ENCODE peak calls at places on chromosomes 5 and 9, in four cellular contexts. One of them, this sample, is unnamed.

GRCh38 chr5:90675222-90675621 is 116.6 kb downstream of the ADGRV1 start:
- DNase-seq in HFF-Myc: no peak
- DNase-seq in bronchial epithelial cell: no peak
- DNase-seq in body of pancreas: no peak
- DNase-seq in this sample: no peak

GRCh38 chr5:61167382-61167781 is 5.1 kb upstream of the SMIM15 start:
- DNase-seq in HFF-Myc: no peak
- DNase-seq in bronchial epithelial cell: peak; percentile 37
- DNase-seq in body of pancreas: peak; percentile 57
- DNase-seq in this sample: peak; percentile 46

GRCh38 chr5:138949223-138949574 is 74.1 kb upstream of the LRRTM2 start:
- DNase-seq in HFF-Myc: no peak
- DNase-seq in bronchial epithelial cell: no peak
- DNase-seq in body of pancreas: no peak
- DNase-seq in this sample: no peak

GRCh38 chr5:14581891-14582796 is 552 bp downstream of the OTULINL start:
- DNase-seq in HFF-Myc: no peak
- DNase-seq in bronchial epithelial cell: peak; percentile 21
- DNase-seq in body of pancreas: peak; percentile 70
- DNase-seq in this sample: no peak

GRCh38 chr5:66744040-66744439 is 147.8 kb downstream of the MAST4 start:
- DNase-seq in HFF-Myc: no peak
- DNase-seq in bronchial epithelial cell: peak; percentile 49
- DNase-seq in body of pancreas: no peak
- DNase-seq in this sample: peak; percentile 15

GRCh38 chr5:68287976-68288755 is 72.6 kb downstream of the PIK3R1 start:
- DNase-seq in HFF-Myc: no peak
- DNase-seq in bronchial epithelial cell: peak; percentile 67
- DNase-seq in body of pancreas: peak; percentile 74
- DNase-seq in this sample: no peak

GRCh38 chr9:4010309-4010708 is 289.6 kb downstream of the GLIS3 start:
- DNase-seq in HFF-Myc: no peak
- DNase-seq in bronchial epithelial cell: no peak
- DNase-seq in body of pancreas: no peak
- DNase-seq in this sample: no peak

GRCh38 chr9:114288233-114289051 is 34.5 kb upstream of the ORM1 start:
- DNase-seq in HFF-Myc: no peak
- DNase-seq in bronchial epithelial cell: peak; percentile 88
- DNase-seq in body of pancreas: peak; percentile 21
- DNase-seq in this sample: peak; percentile 27

GRCh38 chr5:56375011-56375410 is 141.9 kb upstream of the ANKRD55 start:
- DNase-seq in HFF-Myc: no peak
- DNase-seq in bronchial epithelial cell: no peak
- DNase-seq in body of pancreas: peak; percentile 70
- DNase-seq in this sample: no peak

GRCh38 chr5:98497391-98497790 is 276.1 kb upstream of the RGMB start:
- DNase-seq in HFF-Myc: no peak
- DNase-seq in bronchial epithelial cell: peak; percentile 26
- DNase-seq in body of pancreas: no peak
- DNase-seq in this sample: no peak

GRCh38 chr5:110034076-110034475 is 344.3 kb downstream of the MAN2A1 start:
- DNase-seq in HFF-Myc: no peak
- DNase-seq in bronchial epithelial cell: no peak
- DNase-seq in body of pancreas: no peak
- DNase-seq in this sample: no peak

GRCh38 chr9:8600914-8601680 is 801.5 kb upstream of the DMAC1 start:
- DNase-seq in HFF-Myc: no peak
- DNase-seq in bronchial epithelial cell: peak; percentile 46
- DNase-seq in body of pancreas: no peak
- DNase-seq in this sample: no peak

GRCh38 chr9:116644099-116644688 is 42.9 kb upstream of the TRIM32 start:
- DNase-seq in HFF-Myc: no peak
- DNase-seq in bronchial epithelial cell: no peak
- DNase-seq in body of pancreas: no peak
- DNase-seq in this sample: peak; percentile 69

GRCh38 chr9:8809747-8810146 is 1010.2 kb upstream of the DMAC1 start:
- DNase-seq in HFF-Myc: no peak
- DNase-seq in bronchial epithelial cell: no peak
- DNase-seq in body of pancreas: no peak
- DNase-seq in this sample: no peak

GRCh38 chr5:73968729-73969128 is 342.7 kb downstream of the ARHGEF28 start:
- DNase-seq in HFF-Myc: no peak
- DNase-seq in bronchial epithelial cell: no peak
- DNase-seq in body of pancreas: no peak
- DNase-seq in this sample: no peak

GRCh38 chr5:146079695-146080361 is 25.5 kb downstream of the PLAC8L1 start:
- DNase-seq in HFF-Myc: no peak
- DNase-seq in bronchial epithelial cell: peak; percentile 45
- DNase-seq in body of pancreas: no peak
- DNase-seq in this sample: no peak

GRCh38 chr9:76891874-76892273 is 14.0 kb downstream of the PRUNE2 start:
- DNase-seq in HFF-Myc: no peak
- DNase-seq in bronchial epithelial cell: no peak
- DNase-seq in body of pancreas: no peak
- DNase-seq in this sample: no peak

GRCh38 chr9:28206280-28206679 is 633.0 kb upstream of the C9orf72 start:
- DNase-seq in HFF-Myc: no peak
- DNase-seq in bronchial epithelial cell: no peak
- DNase-seq in body of pancreas: no peak
- DNase-seq in this sample: no peak

GRCh38 chr5:30856242-30856641 is 337.2 kb upstream of the CDH6 start:
- DNase-seq in HFF-Myc: no peak
- DNase-seq in bronchial epithelial cell: no peak
- DNase-seq in body of pancreas: no peak
- DNase-seq in this sample: no peak

GRCh38 chr9:137070906-137071275 is 534 bp upstream of the SAPCD2 start:
- DNase-seq in HFF-Myc: no peak
- DNase-seq in bronchial epithelial cell: no peak
- DNase-seq in body of pancreas: no peak
- DNase-seq in this sample: no peak

GRCh38 chr9:112271466-112272098 is 61.8 kb downstream of the PTBP3 start:
- DNase-seq in HFF-Myc: no peak
- DNase-seq in bronchial epithelial cell: peak; percentile 76
- DNase-seq in body of pancreas: peak; percentile 19
- DNase-seq in this sample: no peak

GRCh38 chr5:98540056-98540455 is 233.4 kb upstream of the RGMB start:
- DNase-seq in HFF-Myc: no peak
- DNase-seq in bronchial epithelial cell: no peak
- DNase-seq in body of pancreas: no peak
- DNase-seq in this sample: no peak

GRCh38 chr9:135085830-135086546 is 1.5 kb upstream of the OLFM1 start:
- DNase-seq in HFF-Myc: no peak
- DNase-seq in bronchial epithelial cell: peak; percentile 12
- DNase-seq in body of pancreas: peak; percentile 91
- DNase-seq in this sample: peak; percentile 11

GRCh38 chr5:139710370-139711066 is 62.4 kb downstream of the CXXC5 start:
- DNase-seq in HFF-Myc: no peak
- DNase-seq in bronchial epithelial cell: no peak
- DNase-seq in body of pancreas: peak; percentile 71
- DNase-seq in this sample: no peak

GRCh38 chr5:76106149-76106548 is 23.0 kb downstream of the SV2C start:
- DNase-seq in HFF-Myc: no peak
- DNase-seq in bronchial epithelial cell: no peak
- DNase-seq in body of pancreas: no peak
- DNase-seq in this sample: no peak

GRCh38 chr9:121133104-121133816 is 58.5 kb downstream of the CNTRL start:
- DNase-seq in HFF-Myc: no peak
- DNase-seq in bronchial epithelial cell: peak; percentile 78
- DNase-seq in body of pancreas: peak; percentile 60
- DNase-seq in this sample: no peak

GRCh38 chr5:90878549-90879196 is 320.1 kb downstream of the ADGRV1 start:
- DNase-seq in HFF-Myc: no peak
- DNase-seq in bronchial epithelial cell: peak; percentile 65
- DNase-seq in body of pancreas: peak; percentile 25
- DNase-seq in this sample: peak; percentile 32

GRCh38 chr5:161966544-161966943 is 101.0 kb upstream of the GABRG2 start:
- DNase-seq in HFF-Myc: no peak
- DNase-seq in bronchial epithelial cell: peak; percentile 15
- DNase-seq in body of pancreas: peak; percentile 2
- DNase-seq in this sample: peak; percentile 1

GRCh38 chr9:130665431-130666392 is 1.3 kb downstream of the PRDM12 start:
- DNase-seq in HFF-Myc: no peak
- DNase-seq in bronchial epithelial cell: no peak
- DNase-seq in body of pancreas: no peak
- DNase-seq in this sample: no peak

GRCh38 chr5:1021136-1021968 is 12.8 kb downstream of the NKD2 start:
- DNase-seq in HFF-Myc: peak; percentile 74
- DNase-seq in bronchial epithelial cell: no peak
- DNase-seq in body of pancreas: no peak
- DNase-seq in this sample: no peak

GRCh38 chr5:115522832-115523365 is 21.7 kb downstream of the FEM1C start:
- DNase-seq in HFF-Myc: no peak
- DNase-seq in bronchial epithelial cell: no peak
- DNase-seq in body of pancreas: no peak
- DNase-seq in this sample: no peak

GRCh38 chr9:88173378-88173999 is 35.2 kb upstream of the SPATA31C2 start:
- DNase-seq in HFF-Myc: peak; percentile 29
- DNase-seq in bronchial epithelial cell: peak; percentile 79
- DNase-seq in body of pancreas: peak; percentile 63
- DNase-seq in this sample: peak; percentile 53

GRCh38 chr9:113151696-113152630 is 1.2 kb downstream of the SLC31A2 start:
- DNase-seq in HFF-Myc: no peak
- DNase-seq in bronchial epithelial cell: no peak
- DNase-seq in body of pancreas: peak; percentile 60
- DNase-seq in this sample: no peak

GRCh38 chr5:111582962-111583669 is 70.8 kb upstream of the STARD4 start:
- DNase-seq in HFF-Myc: peak; percentile 40
- DNase-seq in bronchial epithelial cell: peak; percentile 73
- DNase-seq in body of pancreas: no peak
- DNase-seq in this sample: peak; percentile 49

GRCh38 chr5:34487202-34487879 is 168.8 kb upstream of the RAI14 start:
- DNase-seq in HFF-Myc: no peak
- DNase-seq in bronchial epithelial cell: peak; percentile 99
- DNase-seq in body of pancreas: peak; percentile 77
- DNase-seq in this sample: peak; percentile 87

GRCh38 chr5:77629553-77630245 is 8.8 kb downstream of the OTP start:
- DNase-seq in HFF-Myc: no peak
- DNase-seq in bronchial epithelial cell: no peak
- DNase-seq in body of pancreas: no peak
- DNase-seq in this sample: no peak

GRCh38 chr5:77628840-77629552 is 9.5 kb downstream of the OTP start:
- DNase-seq in HFF-Myc: no peak
- DNase-seq in bronchial epithelial cell: no peak
- DNase-seq in body of pancreas: no peak
- DNase-seq in this sample: no peak

GRCh38 chr5:77632526-77633268 is 5.8 kb downstream of the OTP start:
- DNase-seq in HFF-Myc: no peak
- DNase-seq in bronchial epithelial cell: peak; percentile 27
- DNase-seq in body of pancreas: no peak
- DNase-seq in this sample: no peak

GRCh38 chr5:77630246-77631165 is 8.0 kb downstream of the OTP start:
- DNase-seq in HFF-Myc: no peak
- DNase-seq in bronchial epithelial cell: no peak
- DNase-seq in body of pancreas: peak; percentile 65
- DNase-seq in this sample: no peak

GRCh38 chr5:77631166-77631582 is 7.3 kb downstream of the OTP start:
- DNase-seq in HFF-Myc: no peak
- DNase-seq in bronchial epithelial cell: no peak
- DNase-seq in body of pancreas: no peak
- DNase-seq in this sample: no peak
- H3K4me3 ChIP-seq in HFF-Myc: no peak overlapping the region
- H3K4me3 ChIP-seq in bronchial epithelial cell: no peak overlapping the region
- H3K4me3 ChIP-seq in body of pancreas: peak overlapping the region; percentile 36
- H3K4me3 ChIP-seq in this sample: no peak overlapping the region

DNA sequence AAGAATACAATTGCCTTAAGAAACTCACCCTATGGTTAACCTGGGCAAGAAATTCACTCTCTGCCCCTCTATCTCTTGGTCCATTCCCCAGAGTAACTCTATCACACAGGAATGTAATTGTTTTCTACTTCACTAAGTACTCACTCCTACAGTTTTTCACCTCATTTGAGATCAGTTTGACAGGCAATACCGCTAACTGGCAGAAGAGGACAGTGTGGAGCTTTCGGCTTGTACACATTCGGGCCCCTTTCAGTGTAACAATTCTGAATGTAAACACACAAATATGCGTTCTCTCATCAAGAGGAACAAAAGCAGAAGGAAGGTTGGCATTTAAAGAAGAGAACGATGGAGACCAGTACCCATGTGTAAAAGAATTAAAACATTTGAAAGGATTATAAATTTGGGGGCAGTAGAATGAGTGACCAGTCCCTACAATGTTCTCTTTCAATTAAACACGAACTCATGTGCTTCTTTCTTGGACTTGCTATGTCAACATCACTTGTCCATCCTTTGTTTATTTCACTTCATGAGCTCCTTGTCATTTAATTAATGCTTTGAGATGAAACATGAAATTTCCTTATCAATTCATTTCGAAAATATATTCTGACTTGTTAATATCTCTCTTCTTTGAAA is 188.5 kb upstream of the GRAMD2B start:
- DNase-seq in HFF-Myc: peak; percentile 6
- DNase-seq in bronchial epithelial cell: peak; percentile 57
- DNase-seq in body of pancreas: no peak
- DNase-seq in this sample: peak; percentile 5
- TF ChIP-seq CTCF in HFF-Myc: peak; percentile 76
- TF ChIP-seq CTCF in bronchial epithelial cell: peak; percentile 67
- TF ChIP-seq CTCF in body of pancreas: no peak
- TF ChIP-seq CTCF in this sample: peak; percentile 80

DNA sequence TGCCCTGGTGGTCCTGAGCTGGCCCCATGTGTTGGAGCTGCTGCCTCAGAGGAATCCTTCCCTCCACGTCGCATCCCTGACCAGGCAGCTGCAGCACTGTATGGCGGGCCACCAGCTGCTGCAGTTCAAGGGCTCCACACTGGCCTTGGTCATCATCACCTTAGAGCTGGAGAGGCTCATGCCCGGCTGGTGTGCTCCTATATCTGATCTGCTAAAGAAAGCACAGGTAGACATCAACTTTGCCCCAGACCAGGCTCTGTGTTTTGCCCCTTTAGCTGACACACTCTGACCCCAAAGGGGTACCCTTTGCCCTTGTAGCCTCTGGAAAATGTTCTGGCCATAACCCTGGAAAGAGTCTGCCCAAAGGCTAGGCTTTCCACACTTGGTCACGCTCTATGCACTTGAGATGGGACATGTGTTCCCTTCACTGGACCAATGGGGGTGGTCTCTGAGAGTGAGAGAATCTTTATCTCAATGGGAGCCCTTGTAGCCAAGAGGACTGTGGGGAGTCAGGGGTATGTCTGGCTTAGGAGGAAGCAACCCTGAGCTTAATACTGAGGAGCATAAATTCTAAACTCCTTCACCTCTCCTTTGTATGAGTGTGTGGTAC is 4.8 kb downstream of the CCNI2 start:
- DNase-seq in HFF-Myc: no peak
- DNase-seq in bronchial epithelial cell: no peak
- DNase-seq in body of pancreas: no peak
- DNase-seq in this sample: no peak
- H3K4me3 ChIP-seq in HFF-Myc: no peak overlapping the region
- H3K4me3 ChIP-seq in bronchial epithelial cell: no peak overlapping the region
- H3K4me3 ChIP-seq in body of pancreas: no peak overlapping the region
- H3K4me3 ChIP-seq in this sample: no peak overlapping the region

GRCh38 chr9:15403155-15403554 is 19.5 kb upstream of the SNAPC3 start:
- DNase-seq in HFF-Myc: no peak
- DNase-seq in bronchial epithelial cell: peak; percentile 29
- DNase-seq in body of pancreas: peak; percentile 16
- DNase-seq in this sample: no peak
- TF ChIP-seq CTCF in HFF-Myc: peak; percentile 45
- TF ChIP-seq CTCF in bronchial epithelial cell: peak; percentile 34
- TF ChIP-seq CTCF in body of pancreas: no peak
- TF ChIP-seq CTCF in this sample: peak; percentile 6

This sample was measured in astrocyte of the cerebellum.